ENCODE peak calls at places on chromosomes 1 and 21, in ten cellular contexts. One of them, this sample, is unnamed.

GRCh38 chr1:230713915-230714764 is at the start of gene AGT:
- DNase-seq in K562: no peak
- DNase-seq in spleen: no peak
- DNase-seq in prostate gland: peak; percentile 71
- DNase-seq in sigmoid colon: peak; percentile 89
- DNase-seq in GM12891: no peak
- DNase-seq in stomach: peak; percentile 66
- DNase-seq in HCT116: no peak
- DNase-seq in endothelial cell of umbilical vein: no peak
- DNase-seq in breast epithelium: no peak
- DNase-seq in this sample: peak; percentile 76

GRCh38 chr1:153968972-153969371 is 1.3 kb downstream of the CREB3L4 start:
- DNase-seq in K562: no peak
- DNase-seq in spleen: peak; percentile 52
- DNase-seq in prostate gland: no peak
- DNase-seq in sigmoid colon: no peak
- DNase-seq in GM12891: no peak
- DNase-seq in stomach: no peak
- DNase-seq in HCT116: no peak
- DNase-seq in endothelial cell of umbilical vein: no peak
- DNase-seq in breast epithelium: no peak
- DNase-seq in this sample: no peak

GRCh38 chr1:46532498-46533178 is 18.8 kb downstream of the KNCN start:
- DNase-seq in K562: peak; percentile 92
- DNase-seq in spleen: peak; percentile 94
- DNase-seq in prostate gland: peak; percentile 33
- DNase-seq in sigmoid colon: peak; percentile 80
- DNase-seq in GM12891: peak; percentile 75
- DNase-seq in stomach: peak; percentile 64
- DNase-seq in HCT116: no peak
- DNase-seq in endothelial cell of umbilical vein: peak; percentile 37
- DNase-seq in breast epithelium: no peak
- DNase-seq in this sample: no peak

GRCh38 chr1:209756608-209757445 is 974 bp downstream of the TRAF3IP3 start:
- DNase-seq in K562: no peak
- DNase-seq in spleen: peak; percentile 88
- DNase-seq in prostate gland: no peak
- DNase-seq in sigmoid colon: no peak
- DNase-seq in GM12891: no peak
- DNase-seq in stomach: peak; percentile 41
- DNase-seq in HCT116: no peak
- DNase-seq in endothelial cell of umbilical vein: no peak
- DNase-seq in breast epithelium: no peak
- DNase-seq in this sample: no peak

GRCh38 chr21:42039470-42039901 is 29.3 kb upstream of the ZBTB21 start:
- DNase-seq in K562: no peak
- DNase-seq in spleen: peak; percentile 43
- DNase-seq in prostate gland: peak; percentile 44
- DNase-seq in sigmoid colon: peak; percentile 63
- DNase-seq in GM12891: no peak
- DNase-seq in stomach: no peak
- DNase-seq in HCT116: no peak
- DNase-seq in endothelial cell of umbilical vein: no peak
- DNase-seq in breast epithelium: no peak
- DNase-seq in this sample: no peak

GRCh38 chr1:240338837-240339236 is 247.2 kb downstream of the FMN2 start:
- DNase-seq in K562: no peak
- DNase-seq in spleen: no peak
- DNase-seq in prostate gland: no peak
- DNase-seq in sigmoid colon: no peak
- DNase-seq in GM12891: no peak
- DNase-seq in stomach: no peak
- DNase-seq in HCT116: no peak
- DNase-seq in endothelial cell of umbilical vein: no peak
- DNase-seq in breast epithelium: no peak
- DNase-seq in this sample: no peak

GRCh38 chr1:212233321-212233720 is 51.9 kb upstream of the PPP2R5A start:
- DNase-seq in K562: no peak
- DNase-seq in spleen: no peak
- DNase-seq in prostate gland: no peak
- DNase-seq in sigmoid colon: no peak
- DNase-seq in GM12891: no peak
- DNase-seq in stomach: no peak
- DNase-seq in HCT116: no peak
- DNase-seq in endothelial cell of umbilical vein: no peak
- DNase-seq in breast epithelium: no peak
- DNase-seq in this sample: no peak

GRCh38 chr1:182707116-182707515 is 22.7 kb upstream of the RGS8 start:
- DNase-seq in K562: no peak
- DNase-seq in spleen: no peak
- DNase-seq in prostate gland: peak; percentile 74
- DNase-seq in sigmoid colon: no peak
- DNase-seq in GM12891: no peak
- DNase-seq in stomach: peak; percentile 78
- DNase-seq in HCT116: no peak
- DNase-seq in endothelial cell of umbilical vein: no peak
- DNase-seq in breast epithelium: no peak
- DNase-seq in this sample: no peak

DNA sequence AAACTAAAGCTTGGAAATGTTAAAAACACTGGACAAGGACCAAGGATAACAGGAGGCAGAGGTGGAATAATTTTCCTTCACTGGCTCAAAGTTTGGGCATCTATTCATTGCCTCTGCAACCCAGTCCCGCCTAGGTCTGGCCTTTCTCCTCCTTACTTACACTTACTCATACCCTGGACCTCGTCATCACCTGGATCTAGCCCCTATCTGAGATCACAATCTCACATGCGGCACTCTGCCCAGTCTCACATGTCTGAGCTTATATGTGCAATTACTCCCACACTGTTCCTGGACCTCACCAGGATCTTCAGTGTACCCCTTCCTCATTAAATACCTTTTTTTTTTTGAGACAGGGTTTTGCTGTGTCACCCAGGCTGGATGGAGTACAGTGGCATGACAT is 37.6 kb downstream of the NVL start:
- DNase-seq in K562: no peak
- DNase-seq in spleen: no peak
- DNase-seq in prostate gland: no peak
- DNase-seq in sigmoid colon: no peak
- DNase-seq in GM12891: no peak
- DNase-seq in stomach: no peak
- DNase-seq in HCT116: no peak
- DNase-seq in endothelial cell of umbilical vein: no peak
- DNase-seq in breast epithelium: no peak
- DNase-seq in this sample: no peak
- TF ChIP-seq POLR2A in K562: no peak
- TF ChIP-seq POLR2A in spleen: no peak
- TF ChIP-seq POLR2A in prostate gland: no peak
- TF ChIP-seq POLR2A in sigmoid colon: no peak
- TF ChIP-seq POLR2A in GM12891: no peak
- TF ChIP-seq POLR2A in stomach: no peak
- TF ChIP-seq POLR2A in HCT116: no peak
- TF ChIP-seq POLR2A in endothelial cell of umbilical vein: no peak
- TF ChIP-seq POLR2A in breast epithelium: no peak
- TF ChIP-seq POLR2A in this sample: no peak

GRCh38 chr1:147670319-147671003 is at the start of gene ACP6:
- DNase-seq in K562: peak; percentile 80
- DNase-seq in spleen: peak; percentile 98
- DNase-seq in prostate gland: peak; percentile 96
- DNase-seq in sigmoid colon: peak; percentile 96
- DNase-seq in GM12891: peak; percentile 85
- DNase-seq in stomach: peak; percentile 96
- DNase-seq in HCT116: peak; percentile 93
- DNase-seq in endothelial cell of umbilical vein: peak; percentile 97
- DNase-seq in breast epithelium: peak; percentile 90
- DNase-seq in this sample: peak; percentile 94
- TF ChIP-seq POLR2AphosphoS5 in K562: no peak
- TF ChIP-seq POLR2AphosphoS5 in spleen: peak; percentile 83
- TF ChIP-seq POLR2AphosphoS5 in prostate gland: peak; percentile 92
- TF ChIP-seq POLR2AphosphoS5 in sigmoid colon: peak; percentile 82
- TF ChIP-seq POLR2AphosphoS5 in GM12891: no peak
- TF ChIP-seq POLR2AphosphoS5 in stomach: peak; percentile 62
- TF ChIP-seq POLR2AphosphoS5 in HCT116: peak; percentile 83
- TF ChIP-seq POLR2AphosphoS5 in endothelial cell of umbilical vein: peak; percentile 46
- TF ChIP-seq POLR2AphosphoS5 in breast epithelium: peak; percentile 27
- TF ChIP-seq POLR2AphosphoS5 in this sample: no peak

GRCh38 chr1:235073331-235073967 is 55.2 kb downstream of the TOMM20 start:
- DNase-seq in K562: no peak
- DNase-seq in spleen: peak; percentile 93
- DNase-seq in prostate gland: peak; percentile 95
- DNase-seq in sigmoid colon: no peak
- DNase-seq in GM12891: no peak
- DNase-seq in stomach: peak; percentile 93
- DNase-seq in HCT116: no peak
- DNase-seq in endothelial cell of umbilical vein: no peak
- DNase-seq in breast epithelium: peak; percentile 96
- DNase-seq in this sample: peak; percentile 91
- TF ChIP-seq POLR2A in K562: no peak
- TF ChIP-seq POLR2A in spleen: no peak
- TF ChIP-seq POLR2A in prostate gland: peak; percentile 23
- TF ChIP-seq POLR2A in sigmoid colon: no peak
- TF ChIP-seq POLR2A in GM12891: peak; percentile 32
- TF ChIP-seq POLR2A in stomach: no peak
- TF ChIP-seq POLR2A in HCT116: no peak
- TF ChIP-seq POLR2A in endothelial cell of umbilical vein: no peak
- TF ChIP-seq POLR2A in breast epithelium: no peak
- TF ChIP-seq POLR2A in this sample: no peak

GRCh38 chr1:36094621-36095061 is 5.9 kb downstream of the ADPRS start:
- DNase-seq in K562: no peak
- DNase-seq in spleen: peak; percentile 42
- DNase-seq in prostate gland: no peak
- DNase-seq in sigmoid colon: peak; percentile 63
- DNase-seq in GM12891: no peak
- DNase-seq in stomach: no peak
- DNase-seq in HCT116: no peak
- DNase-seq in endothelial cell of umbilical vein: no peak
- DNase-seq in breast epithelium: no peak
- DNase-seq in this sample: peak; percentile 80

GRCh38 chr1:36093919-36094318 is 5.2 kb downstream of the ADPRS start:
- DNase-seq in K562: no peak
- DNase-seq in spleen: peak; percentile 83
- DNase-seq in prostate gland: no peak
- DNase-seq in sigmoid colon: peak; percentile 66
- DNase-seq in GM12891: no peak
- DNase-seq in stomach: no peak
- DNase-seq in HCT116: no peak
- DNase-seq in endothelial cell of umbilical vein: no peak
- DNase-seq in breast epithelium: no peak
- DNase-seq in this sample: peak; percentile 67

GRCh38 chr1:36097693-36098585 is 9.2 kb downstream of the ADPRS start:
- DNase-seq in K562: no peak
- DNase-seq in spleen: no peak
- DNase-seq in prostate gland: no peak
- DNase-seq in sigmoid colon: no peak
- DNase-seq in GM12891: no peak
- DNase-seq in stomach: no peak
- DNase-seq in HCT116: no peak
- DNase-seq in endothelial cell of umbilical vein: no peak
- DNase-seq in breast epithelium: no peak
- DNase-seq in this sample: no peak

GRCh38 chr1:36096500-36097412 is 8.1 kb downstream of the ADPRS start:
- DNase-seq in K562: peak; percentile 38
- DNase-seq in spleen: no peak
- DNase-seq in prostate gland: no peak
- DNase-seq in sigmoid colon: no peak
- DNase-seq in GM12891: no peak
- DNase-seq in stomach: no peak
- DNase-seq in HCT116: no peak
- DNase-seq in endothelial cell of umbilical vein: no peak
- DNase-seq in breast epithelium: no peak
- DNase-seq in this sample: no peak

GRCh38 chr1:36095760-36096405 is 7.2 kb downstream of the ADPRS start:
- DNase-seq in K562: no peak
- DNase-seq in spleen: peak; percentile 47
- DNase-seq in prostate gland: no peak
- DNase-seq in sigmoid colon: no peak
- DNase-seq in GM12891: no peak
- DNase-seq in stomach: no peak
- DNase-seq in HCT116: no peak
- DNase-seq in endothelial cell of umbilical vein: no peak
- DNase-seq in breast epithelium: no peak
- DNase-seq in this sample: no peak
- TF ChIP-seq POLR2AphosphoS5 in K562: no peak
- TF ChIP-seq POLR2AphosphoS5 in spleen: peak; percentile 61
- TF ChIP-seq POLR2AphosphoS5 in prostate gland: no peak
- TF ChIP-seq POLR2AphosphoS5 in sigmoid colon: no peak
- TF ChIP-seq POLR2AphosphoS5 in GM12891: no peak
- TF ChIP-seq POLR2AphosphoS5 in stomach: no peak
- TF ChIP-seq POLR2AphosphoS5 in HCT116: no peak
- TF ChIP-seq POLR2AphosphoS5 in endothelial cell of umbilical vein: no peak
- TF ChIP-seq POLR2AphosphoS5 in breast epithelium: no peak
- TF ChIP-seq POLR2AphosphoS5 in this sample: no peak

DNA sequence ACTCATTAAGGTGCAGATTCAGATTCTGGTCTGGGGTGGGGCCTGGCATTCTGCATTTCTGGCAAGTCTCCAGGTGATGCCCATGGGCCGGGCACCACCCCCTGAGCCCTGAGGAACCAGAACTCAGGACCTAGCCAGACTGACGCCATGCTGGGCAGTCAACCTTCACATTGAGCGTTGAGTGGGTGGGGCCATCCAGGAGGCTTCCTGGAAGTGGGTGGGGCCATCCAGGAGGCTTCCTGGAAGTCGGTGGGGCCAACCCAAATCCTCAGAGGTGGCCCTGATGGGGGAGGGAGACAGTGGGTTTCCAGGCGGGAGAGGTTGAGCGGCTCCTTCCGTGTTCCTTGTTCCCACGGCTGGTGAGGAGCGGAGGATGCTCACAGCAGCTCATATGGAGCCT is 435.1 kb downstream of the PTPRU start:
- DNase-seq in K562: no peak
- DNase-seq in spleen: no peak
- DNase-seq in prostate gland: no peak
- DNase-seq in sigmoid colon: no peak
- DNase-seq in GM12891: no peak
- DNase-seq in stomach: no peak
- DNase-seq in HCT116: no peak
- DNase-seq in endothelial cell of umbilical vein: no peak
- DNase-seq in breast epithelium: no peak
- DNase-seq in this sample: peak; percentile 64
- TF ChIP-seq POLR2A in K562: no peak
- TF ChIP-seq POLR2A in spleen: no peak
- TF ChIP-seq POLR2A in prostate gland: no peak
- TF ChIP-seq POLR2A in sigmoid colon: no peak
- TF ChIP-seq POLR2A in GM12891: no peak
- TF ChIP-seq POLR2A in stomach: no peak
- TF ChIP-seq POLR2A in HCT116: no peak
- TF ChIP-seq POLR2A in endothelial cell of umbilical vein: no peak
- TF ChIP-seq POLR2A in breast epithelium: no peak
- TF ChIP-seq POLR2A in this sample: no peak

GRCh38 chr1:163980391-163980790 is 578.6 kb upstream of the PBX1 start:
- DNase-seq in K562: no peak
- DNase-seq in spleen: no peak
- DNase-seq in prostate gland: no peak
- DNase-seq in sigmoid colon: no peak
- DNase-seq in GM12891: no peak
- DNase-seq in stomach: no peak
- DNase-seq in HCT116: no peak
- DNase-seq in endothelial cell of umbilical vein: no peak
- DNase-seq in breast epithelium: no peak
- DNase-seq in this sample: no peak
- TF ChIP-seq POLR2AphosphoS5 in K562: no peak
- TF ChIP-seq POLR2AphosphoS5 in spleen: no peak
- TF ChIP-seq POLR2AphosphoS5 in prostate gland: no peak
- TF ChIP-seq POLR2AphosphoS5 in sigmoid colon: no peak
- TF ChIP-seq POLR2AphosphoS5 in GM12891: no peak
- TF ChIP-seq POLR2AphosphoS5 in stomach: no peak
- TF ChIP-seq POLR2AphosphoS5 in HCT116: no peak
- TF ChIP-seq POLR2AphosphoS5 in endothelial cell of umbilical vein: no peak
- TF ChIP-seq POLR2AphosphoS5 in breast epithelium: no peak
- TF ChIP-seq POLR2AphosphoS5 in this sample: no peak

GRCh38 chr1:214327519-214327918 is 46.6 kb downstream of the SMYD2 start:
- DNase-seq in K562: no peak
- DNase-seq in spleen: no peak
- DNase-seq in prostate gland: no peak
- DNase-seq in sigmoid colon: no peak
- DNase-seq in GM12891: no peak
- DNase-seq in stomach: no peak
- DNase-seq in HCT116: no peak
- DNase-seq in endothelial cell of umbilical vein: peak; percentile 29
- DNase-seq in breast epithelium: no peak
- DNase-seq in this sample: no peak
- TF ChIP-seq POLR2A in K562: no peak
- TF ChIP-seq POLR2A in spleen: no peak
- TF ChIP-seq POLR2A in prostate gland: no peak
- TF ChIP-seq POLR2A in sigmoid colon: no peak
- TF ChIP-seq POLR2A in GM12891: no peak
- TF ChIP-seq POLR2A in stomach: no peak
- TF ChIP-seq POLR2A in HCT116: no peak
- TF ChIP-seq POLR2A in endothelial cell of umbilical vein: no peak
- TF ChIP-seq POLR2A in breast epithelium: no peak
- TF ChIP-seq POLR2A in this sample: no peak